ENCODE peak calls at places on chromosomes 6 and 20, in nine cellular contexts. One of them, this sample, is unnamed.
A peak's percentile ranks its signal among the peaks of the same experiment; 100 is the strongest.

GRCh38 chr6:163354085-163354484 is 60.4 kb upstream of the QKI start:
- DNase-seq in breast epithelium: no peak
- DNase-seq in keratinocyte: peak; percentile 9
- DNase-seq in Peyer's patch: no peak
- DNase-seq in psoas muscle: no peak
- DNase-seq in bronchial epithelial cell: peak; percentile 49
- DNase-seq in uterus: no peak
- DNase-seq in heart right ventricle: no peak
- DNase-seq in stomach: no peak
- DNase-seq in this sample: no peak

GRCh38 chr6:134347916-134348805 is 30.2 kb upstream of the SGK1 start:
- DNase-seq in heart right ventricle: peak; percentile 20
- DNase-seq in Peyer's patch: no peak
- DNase-seq in keratinocyte: peak; percentile 28
- DNase-seq in psoas muscle: peak; percentile 75
- DNase-seq in uterus: no peak
- DNase-seq in breast epithelium: peak; percentile 75
- DNase-seq in bronchial epithelial cell: no peak
- DNase-seq in stomach: no peak
- DNase-seq in this sample: peak; percentile 23

GRCh38 chr6:38387994-38388393 is 251.7 kb downstream of the BTBD9 start:
- DNase-seq in bronchial epithelial cell: no peak
- DNase-seq in heart right ventricle: no peak
- DNase-seq in uterus: no peak
- DNase-seq in keratinocyte: no peak
- DNase-seq in breast epithelium: no peak
- DNase-seq in stomach: no peak
- DNase-seq in psoas muscle: no peak
- DNase-seq in Peyer's patch: no peak
- DNase-seq in this sample: no peak

GRCh38 chr20:2558581-2559301 is 22.4 kb downstream of the TMC2 start:
- DNase-seq in psoas muscle: no peak
- DNase-seq in Peyer's patch: no peak
- DNase-seq in heart right ventricle: no peak
- DNase-seq in uterus: peak; percentile 34
- DNase-seq in keratinocyte: no peak
- DNase-seq in stomach: no peak
- DNase-seq in breast epithelium: no peak
- DNase-seq in bronchial epithelial cell: no peak
- DNase-seq in this sample: no peak

GRCh38 chr6:16800942-16801341 is 39.7 kb upstream of the ATXN1 start:
- DNase-seq in keratinocyte: no peak
- DNase-seq in bronchial epithelial cell: peak; percentile 28
- DNase-seq in psoas muscle: no peak
- DNase-seq in Peyer's patch: no peak
- DNase-seq in breast epithelium: no peak
- DNase-seq in heart right ventricle: no peak
- DNase-seq in uterus: no peak
- DNase-seq in stomach: no peak
- DNase-seq in this sample: no peak

GRCh38 chr6:116507324-116507723 is 4.1 kb upstream of the CALHM5 start:
- DNase-seq in keratinocyte: no peak
- DNase-seq in psoas muscle: no peak
- DNase-seq in uterus: no peak
- DNase-seq in Peyer's patch: no peak
- DNase-seq in heart right ventricle: no peak
- DNase-seq in bronchial epithelial cell: peak; percentile 69
- DNase-seq in breast epithelium: no peak
- DNase-seq in stomach: no peak
- DNase-seq in this sample: no peak

GRCh38 chr6:36314221-36315014 is 22.3 kb downstream of the BNIP5 start:
- DNase-seq in psoas muscle: no peak
- DNase-seq in heart right ventricle: no peak
- DNase-seq in bronchial epithelial cell: peak; percentile 95
- DNase-seq in stomach: no peak
- DNase-seq in Peyer's patch: no peak
- DNase-seq in breast epithelium: no peak
- DNase-seq in keratinocyte: peak; percentile 66
- DNase-seq in uterus: no peak
- DNase-seq in this sample: no peak

GRCh38 chr20:47585087-47585747 is 83.5 kb downstream of the NCOA3 start:
- DNase-seq in psoas muscle: peak; percentile 33
- DNase-seq in breast epithelium: no peak
- DNase-seq in Peyer's patch: no peak
- DNase-seq in heart right ventricle: no peak
- DNase-seq in bronchial epithelial cell: no peak
- DNase-seq in keratinocyte: no peak
- DNase-seq in stomach: no peak
- DNase-seq in uterus: no peak
- DNase-seq in this sample: no peak

GRCh38 chr6:131946404-131946991 is 4.7 kb downstream of the CCN2 start:
- DNase-seq in keratinocyte: no peak
- DNase-seq in psoas muscle: no peak
- DNase-seq in uterus: no peak
- DNase-seq in stomach: no peak
- DNase-seq in Peyer's patch: no peak
- DNase-seq in breast epithelium: no peak
- DNase-seq in heart right ventricle: no peak
- DNase-seq in bronchial epithelial cell: no peak
- DNase-seq in this sample: no peak

GRCh38 chr6:1024587-1024986 is 287.3 kb upstream of the FOXQ1 start:
- DNase-seq in bronchial epithelial cell: peak; percentile 54
- DNase-seq in Peyer's patch: no peak
- DNase-seq in keratinocyte: no peak
- DNase-seq in breast epithelium: peak; percentile 18
- DNase-seq in uterus: no peak
- DNase-seq in stomach: no peak
- DNase-seq in psoas muscle: no peak
- DNase-seq in heart right ventricle: no peak
- DNase-seq in this sample: no peak

GRCh38 chr6:46437671-46438221 is 53.5 kb downstream of the RCAN2 start:
- DNase-seq in psoas muscle: no peak
- DNase-seq in Peyer's patch: no peak
- DNase-seq in heart right ventricle: peak; percentile 23
- DNase-seq in uterus: no peak
- DNase-seq in stomach: no peak
- DNase-seq in keratinocyte: no peak
- DNase-seq in breast epithelium: no peak
- DNase-seq in bronchial epithelial cell: no peak
- DNase-seq in this sample: no peak

GRCh38 chr6:166318649-166319600 is 10.7 kb upstream of the PRR18 start:
- DNase-seq in keratinocyte: no peak
- DNase-seq in psoas muscle: no peak
- DNase-seq in stomach: no peak
- DNase-seq in Peyer's patch: peak; percentile 10
- DNase-seq in uterus: no peak
- DNase-seq in bronchial epithelial cell: no peak
- DNase-seq in heart right ventricle: peak; percentile 41
- DNase-seq in breast epithelium: no peak
- DNase-seq in this sample: no peak

GRCh38 chr6:150749091-150749670 is 116.3 kb upstream of the MTHFD1L start:
- DNase-seq in uterus: no peak
- DNase-seq in heart right ventricle: no peak
- DNase-seq in stomach: no peak
- DNase-seq in Peyer's patch: no peak
- DNase-seq in bronchial epithelial cell: no peak
- DNase-seq in breast epithelium: no peak
- DNase-seq in psoas muscle: no peak
- DNase-seq in keratinocyte: no peak
- DNase-seq in this sample: no peak

DNA sequence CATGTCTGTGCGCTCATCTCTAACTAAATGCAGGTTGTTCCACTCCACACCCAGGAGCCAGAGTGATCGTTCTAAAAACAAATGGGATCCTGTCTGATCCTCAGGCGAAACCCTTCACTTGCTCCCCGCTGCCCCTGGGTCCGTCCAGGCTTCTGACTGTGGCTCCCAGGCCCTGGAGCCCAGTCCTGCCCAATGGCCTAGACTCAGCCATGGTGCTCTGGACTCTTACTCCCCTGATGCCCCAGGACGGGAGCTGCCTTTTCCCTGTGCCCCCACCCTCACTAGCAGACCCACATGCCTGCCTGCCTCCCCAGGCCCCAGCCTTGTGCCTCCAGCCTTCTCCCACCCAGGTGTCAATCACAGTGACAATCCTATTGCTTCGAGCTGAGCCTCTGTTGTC is 256.7 kb downstream of the BMP7 start:
- DNase-seq in Peyer's patch: no peak
- DNase-seq in uterus: no peak
- DNase-seq in bronchial epithelial cell: no peak
- DNase-seq in heart right ventricle: no peak
- DNase-seq in psoas muscle: no peak
- DNase-seq in stomach: no peak
- DNase-seq in breast epithelium: no peak
- DNase-seq in keratinocyte: no peak
- DNase-seq in this sample: no peak
- H3K27me3 ChIP-seq in Peyer's patch: no peaks in the 10 kb centered on the region
- H3K27me3 ChIP-seq in uterus: no peaks in the 10 kb centered on the region
- H3K27me3 ChIP-seq in bronchial epithelial cell: no peaks in the 10 kb centered on the region
- H3K27me3 ChIP-seq in heart right ventricle: peaks cover 84% of the 10 kb centered on the region
- H3K27me3 ChIP-seq in psoas muscle: peaks cover 4% of the 10 kb centered on the region
- H3K27me3 ChIP-seq in stomach: peaks cover 25% of the 10 kb centered on the region
- H3K27me3 ChIP-seq in breast epithelium: peaks cover 2% of the 10 kb centered on the region
- H3K27me3 ChIP-seq in keratinocyte: no peaks in the 10 kb centered on the region
- H3K27me3 ChIP-seq in this sample: peaks cover 99% of the 10 kb centered on the region

GRCh38 chr6:169803816-169804340 is 52.5 kb downstream of the ERMARD start:
- DNase-seq in heart right ventricle: no peak
- DNase-seq in psoas muscle: no peak
- DNase-seq in stomach: no peak
- DNase-seq in Peyer's patch: no peak
- DNase-seq in keratinocyte: no peak
- DNase-seq in uterus: no peak
- DNase-seq in bronchial epithelial cell: no peak
- DNase-seq in breast epithelium: no peak
- DNase-seq in this sample: no peak
- TF ChIP-seq CTCF in heart right ventricle: no peak
- TF ChIP-seq CTCF in psoas muscle: no peak
- TF ChIP-seq CTCF in stomach: no peak
- TF ChIP-seq CTCF in Peyer's patch: no peak
- TF ChIP-seq CTCF in keratinocyte: no peak
- TF ChIP-seq CTCF in uterus: no peak
- TF ChIP-seq CTCF in bronchial epithelial cell: no peak
- TF ChIP-seq CTCF in breast epithelium: no peak
- TF ChIP-seq CTCF in this sample: no peak

DNA sequence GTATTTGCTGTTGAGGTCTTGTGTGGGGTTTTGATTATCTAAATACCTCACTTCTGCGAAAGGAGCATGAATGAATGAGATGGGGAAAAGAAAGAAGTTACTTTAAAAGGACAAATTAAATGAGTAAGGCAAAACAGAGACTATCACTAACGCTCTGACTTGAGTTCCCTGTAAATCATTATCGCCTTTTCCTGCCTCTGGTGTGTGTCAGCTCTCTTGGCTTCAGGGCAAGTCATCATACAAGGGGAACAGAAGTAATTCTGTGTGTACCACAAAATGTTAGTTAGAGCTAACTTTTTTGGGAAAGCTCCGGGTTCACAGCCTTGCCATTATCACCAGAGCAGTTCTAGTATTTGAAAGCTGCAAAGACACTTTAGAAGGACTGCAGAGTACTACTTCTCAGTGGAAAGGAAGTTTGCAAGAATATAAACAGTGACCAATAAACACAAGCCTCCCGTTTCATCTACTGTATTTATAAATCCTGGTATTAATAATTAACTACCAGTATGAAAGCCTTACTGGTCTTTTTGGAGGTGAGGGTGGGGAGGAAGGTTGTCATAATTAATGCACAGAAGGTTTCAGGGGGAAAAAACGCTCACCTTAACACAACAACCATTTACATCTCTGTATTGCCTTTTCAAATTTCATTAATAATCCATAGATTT is 1.2 kb downstream of the DZANK1 start:
- DNase-seq in keratinocyte: no peak
- DNase-seq in stomach: no peak
- DNase-seq in Peyer's patch: no peak
- DNase-seq in psoas muscle: no peak
- DNase-seq in breast epithelium: no peak
- DNase-seq in heart right ventricle: no peak
- DNase-seq in uterus: no peak
- DNase-seq in bronchial epithelial cell: no peak
- DNase-seq in this sample: no peak
- H3K4me3 ChIP-seq in keratinocyte: no peak overlapping the region
- H3K4me3 ChIP-seq in stomach: no peak overlapping the region
- H3K4me3 ChIP-seq in Peyer's patch: no peak overlapping the region
- H3K4me3 ChIP-seq in psoas muscle: no peak overlapping the region
- H3K4me3 ChIP-seq in breast epithelium: no peak overlapping the region
- H3K4me3 ChIP-seq in heart right ventricle: peak overlapping the region; percentile 99
- H3K4me3 ChIP-seq in uterus: no peak overlapping the region
- H3K4me3 ChIP-seq in bronchial epithelial cell: no peak overlapping the region
- H3K4me3 ChIP-seq in this sample: no peak overlapping the region

GRCh38 chr20:51801220-51801991 is 915 bp downstream of the SALL4 start:
- DNase-seq in bronchial epithelial cell: no peak
- DNase-seq in breast epithelium: no peak
- DNase-seq in keratinocyte: no peak
- DNase-seq in uterus: no peak
- DNase-seq in psoas muscle: no peak
- DNase-seq in Peyer's patch: no peak
- DNase-seq in stomach: peak; percentile 23
- DNase-seq in heart right ventricle: no peak
- DNase-seq in this sample: no peak

GRCh38 chr20:51800769-51801219 is 1.5 kb downstream of the SALL4 start:
- DNase-seq in uterus: no peak
- DNase-seq in bronchial epithelial cell: no peak
- DNase-seq in stomach: peak; percentile 25
- DNase-seq in psoas muscle: no peak
- DNase-seq in breast epithelium: no peak
- DNase-seq in heart right ventricle: peak; percentile 10
- DNase-seq in keratinocyte: no peak
- DNase-seq in Peyer's patch: no peak
- DNase-seq in this sample: no peak

GRCh38 chr20:51800132-51800721 is 2.1 kb downstream of the SALL4 start:
- DNase-seq in psoas muscle: peak; percentile 36
- DNase-seq in uterus: peak; percentile 18
- DNase-seq in breast epithelium: peak; percentile 26
- DNase-seq in bronchial epithelial cell: peak; percentile 26
- DNase-seq in keratinocyte: peak; percentile 26
- DNase-seq in stomach: peak; percentile 72
- DNase-seq in heart right ventricle: peak; percentile 48
- DNase-seq in Peyer's patch: peak; percentile 18
- DNase-seq in this sample: peak; percentile 38

GRCh38 chr20:51797357-51798025 is 4.8 kb downstream of the SALL4 start:
- DNase-seq in heart right ventricle: no peak
- DNase-seq in psoas muscle: no peak
- DNase-seq in stomach: no peak
- DNase-seq in uterus: no peak
- DNase-seq in keratinocyte: no peak
- DNase-seq in Peyer's patch: no peak
- DNase-seq in breast epithelium: no peak
- DNase-seq in bronchial epithelial cell: no peak
- DNase-seq in this sample: no peak

GRCh38 chr20:51799586-51799985 is 2.7 kb downstream of the SALL4 start:
- DNase-seq in keratinocyte: no peak
- DNase-seq in psoas muscle: no peak
- DNase-seq in stomach: no peak
- DNase-seq in bronchial epithelial cell: no peak
- DNase-seq in uterus: no peak
- DNase-seq in heart right ventricle: no peak
- DNase-seq in breast epithelium: no peak
- DNase-seq in Peyer's patch: no peak
- DNase-seq in this sample: no peak
- H3K27me3 ChIP-seq in keratinocyte: peaks cover 39% of the 10 kb centered on the region
- H3K27me3 ChIP-seq in psoas muscle: peaks cover 21% of the 10 kb centered on the region
- H3K27me3 ChIP-seq in stomach: peaks cover 30% of the 10 kb centered on the region
- H3K27me3 ChIP-seq in bronchial epithelial cell: peaks cover 22% of the 10 kb centered on the region
- H3K27me3 ChIP-seq in uterus: peaks cover 8% of the 10 kb centered on the region
- H3K27me3 ChIP-seq in heart right ventricle: peaks cover 65% of the 10 kb centered on the region
- H3K27me3 ChIP-seq in breast epithelium: peaks cover 16% of the 10 kb centered on the region
- H3K27me3 ChIP-seq in Peyer's patch: peaks cover 21% of the 10 kb centered on the region
- H3K27me3 ChIP-seq in this sample: peaks cover 100% of the 10 kb centered on the region

This sample was measured in left ventricle myocardium inferior.